ENCODE peak calls at places on chromosomes 12 and 14, in nine cellular contexts. C is H4; R is activated CD4-positive, alpha-beta T cell treated with anti-CD3 and anti-CD28 coated beads, Interleukin-2, amount 50 U/mL, for 24 hours; Z is mucosa of descending colon; S is GM10248; D is T-helper 2 cell; T is GOT3; L is activated naive CD8-positive, alpha-beta T cell treated with anti-CD3 and anti-CD28 coated beads, Interleukin-2, amount 50 U/mL, for 24 hours; A is mammary epithelial cell. K is an unnamed sample.

GRCh38 chr14:75401356-75401755 is 26.5 kb upstream of the JDP2 start:
- DNase-seq in C (no peak), R (no peak), Z (peak; percentile 41), S (no peak), D (no peak), T (no peak), L (no peak), A (no peak), K (peak; percentile 77)

GRCh38 chr12:32522322-32523221 is 123.2 kb downstream of the FGD4 start:
- DNase-seq in C (no peak), R (no peak), Z (no peak), S (peak; percentile 17), D (no peak), T (no peak), L (no peak), A (no peak), K (no peak)

GRCh38 chr12:52184813-52185212 is 7.0 kb downstream of the KRT80 start:
- DNase-seq in C (no peak), R (no peak), Z (no peak), S (no peak), D (no peak), T (no peak), L (no peak), A (no peak), K (no peak)

GRCh38 chr12:103495158-103495782 is 498 bp downstream of the C12orf42 start:
- DNase-seq in C (no peak), R (no peak), Z (peak; percentile 54), S (peak; percentile 78), D (peak; percentile 21), T (no peak), L (peak; percentile 66), A (peak; percentile 45), K (no peak)

GRCh38 chr14:101209594-101209993 is 306.1 kb upstream of the RTL1 start:
- DNase-seq in C (no peak), R (no peak), Z (no peak), S (no peak), D (no peak), T (no peak), L (no peak), A (no peak), K (no peak)

GRCh38 chr12:47223848-47224213 is 144.1 kb upstream of the AMIGO2 start:
- DNase-seq in C (no peak), R (no peak), Z (peak; percentile 69), S (no peak), D (no peak), T (no peak), L (no peak), A (no peak), K (no peak)

GRCh38 chr12:40684986-40685385 is 7.3 kb upstream of the CNTN1 start:
- DNase-seq in C (no peak), R (no peak), Z (no peak), S (no peak), D (no peak), T (no peak), L (no peak), A (no peak), K (no peak)

GRCh38 chr14:35438910-35439713 is 34.6 kb upstream of the NFKBIA start:
- DNase-seq in C (no peak), R (no peak), Z (no peak), S (peak; percentile 32), D (no peak), T (no peak), L (no peak), A (no peak), K (no peak)

GRCh38 chr14:103663506-103663905 is 34.5 kb downstream of the KLC1 start:
- DNase-seq in C (no peak), R (no peak), Z (no peak), S (no peak), D (no peak), T (no peak), L (no peak), A (no peak), K (no peak)

GRCh38 chr14:75648066-75648838 is 12.4 kb downstream of the ERG28 start:
- DNase-seq in C (peak; percentile 86), R (no peak), Z (no peak), S (no peak), D (no peak), T (peak; percentile 6), L (no peak), A (peak; percentile 86), K (no peak)

GRCh38 chr14:93042968-93043940 is 72.5 kb downstream of the ITPK1 start:
- DNase-seq in C (peak; percentile 98), R (no peak), Z (peak; percentile 88), S (no peak), D (no peak), T (no peak), L (no peak), A (peak; percentile 96), K (peak; percentile 91)

GRCh38 chr14:33061667-33062325 is 123.1 kb downstream of the NPAS3 start:
- DNase-seq in C (no peak), R (no peak), Z (no peak), S (no peak), D (no peak), T (no peak), L (no peak), A (no peak), K (no peak)

GRCh38 chr14:22981090-22982012 is 1.0 kb downstream of the AJUBA start:
- DNase-seq in C (no peak), R (no peak), Z (peak; percentile 43), S (no peak), D (no peak), T (no peak), L (peak; percentile 10), A (peak; percentile 34), K (no peak)

GRCh38 chr14:96923003-96923402 is 125.8 kb downstream of the VRK1 start:
- DNase-seq in C (no peak), R (no peak), Z (no peak), S (no peak), D (no peak), T (no peak), L (no peak), A (no peak), K (no peak)

GRCh38 chr12:42140901-42141300 is 3.8 kb downstream of the GXYLT1 start:
- DNase-seq in C (peak; percentile 53), R (no peak), Z (no peak), S (no peak), D (no peak), T (no peak), L (no peak), A (peak; percentile 48), K (no peak)

GRCh38 chr14:60250318-60251035 is 1.5 kb downstream of the PPM1A start:
- DNase-seq in C (peak; percentile 38), R (no peak), Z (no peak), S (no peak), D (no peak), T (no peak), L (no peak), A (peak; percentile 53), K (no peak)

GRCh38 chr12:33296529-33296928 is 143.1 kb downstream of the SYT10 start:
- DNase-seq in C (no peak), R (no peak), Z (no peak), S (no peak), D (no peak), T (no peak), L (no peak), A (no peak), K (no peak)

GRCh38 chr14:23405516-23406025 is 2.5 kb downstream of the MYH6 start:
- DNase-seq in C (no peak), R (no peak), Z (no peak), S (no peak), D (no peak), T (no peak), L (no peak), A (no peak), K (no peak)

GRCh38 chr14:105532735-105533141 is 6.4 kb downstream of the TMEM121 start:
- DNase-seq in C (no peak), R (no peak), Z (no peak), S (peak; percentile 79), D (no peak), T (no peak), L (no peak), A (no peak), K (no peak)

GRCh38 chr12:96248532-96248931 is 54.4 kb downstream of the ELK3 start:
- DNase-seq in C (no peak), R (no peak), Z (no peak), S (no peak), D (no peak), T (no peak), L (no peak), A (no peak), K (no peak)

GRCh38 chr12:23204933-23205778 is 580.2 kb downstream of the ETNK1 start:
- DNase-seq in C (peak; percentile 68), R (no peak), Z (no peak), S (peak; percentile 56), D (no peak), T (no peak), L (no peak), A (peak; percentile 37), K (peak; percentile 62)

K was measured in ascending aorta.